ENCODE peak calls at places on chromosomes 5 and 9, in four cellular contexts. X is psoas muscle, O is cardiac muscle cell, W is heart right ventricle. F is an unnamed sample.

GRCh38 chr5:143629871-143630658 is 181.9 kb upstream of the HMHB1 start:
- DNase-seq in X (no peak), O (peak; percentile 41), W (no peak), F (no peak)

GRCh38 chr5:96920956-96921355 is 14.9 kb upstream of the LNPEP start:
- DNase-seq in X (no peak), O (no peak), W (no peak), F (no peak)

GRCh38 chr5:144951001-144951400 is 780.3 kb downstream of the KCTD16 start:
- DNase-seq in X (no peak), O (no peak), W (no peak), F (no peak)

GRCh38 chr9:96619491-96620154 is at the start of gene CDC14B:
- DNase-seq in X (peak; percentile 79), O (peak; percentile 95), W (peak; percentile 89), F (peak; percentile 94)

GRCh38 chr5:60978968-60979367 is 34.0 kb downstream of the NDUFAF2 start:
- DNase-seq in X (no peak), O (no peak), W (no peak), F (no peak)

GRCh38 chr5:180291234-180291940 is 496 bp downstream of the MAPK9 start:
- DNase-seq in X (no peak), O (no peak), W (no peak), F (peak; percentile 56)

GRCh38 chr9:130768265-130768664 is 66.8 kb upstream of the ABL1 start:
- DNase-seq in X (no peak), O (peak; percentile 57), W (no peak), F (no peak)

GRCh38 chr9:116365056-116365471 is 211.5 kb downstream of the PAPPA start:
- DNase-seq in X (peak; percentile 78), O (peak; percentile 85), W (peak; percentile 73), F (peak; percentile 55)

GRCh38 chr9:136488247-136489214 is 5.7 kb upstream of the SEC16A start:
- DNase-seq in X (peak; percentile 86), O (peak; percentile 44), W (peak; percentile 69), F (peak; percentile 64)

GRCh38 chr5:135365281-135365680 is 33.8 kb downstream of the MACROH2A1 start:
- DNase-seq in X (no peak), O (no peak), W (no peak), F (no peak)

GRCh38 chr5:94693845-94694370 is 75.4 kb downstream of the SLF1 start:
- DNase-seq in X (no peak), O (no peak), W (no peak), F (no peak)

GRCh38 chr9:116153765-116154333 is at the start of gene PAPPA:
- DNase-seq in X (no peak), O (peak; percentile 41), W (no peak), F (peak; percentile 64)

GRCh38 chr5:142014911-142015584 is 2.2 kb upstream of the GNPDA1 start:
- DNase-seq in X (no peak), O (peak; percentile 64), W (peak; percentile 30), F (no peak)

GRCh38 chr5:81171769-81172168 is 61.4 kb upstream of the CKMT2 start:
- DNase-seq in X (no peak), O (no peak), W (no peak), F (no peak)

GRCh38 chr9:92773810-92774209 is 9.2 kb upstream of the BICD2 start:
- DNase-seq in X (no peak), O (no peak), W (no peak), F (no peak)

GRCh38 chr9:36991516-36992134 is 42.4 kb downstream of the PAX5 start:
- DNase-seq in X (no peak), O (peak; percentile 47), W (no peak), F (no peak)

GRCh38 chr5:60183881-60184280 is 290.4 kb upstream of the PDE4D start:
- DNase-seq in X (no peak), O (no peak), W (no peak), F (no peak)

GRCh38 chr9:68416891-68417570 is 60.6 kb downstream of the PGM5 start:
- DNase-seq in X (no peak), O (peak; percentile 8), W (no peak), F (no peak)

GRCh38 chr9:122370303-122370702 is 521 bp upstream of the PTGS1 start:
- DNase-seq in X (no peak), O (no peak), W (no peak), F (no peak)

GRCh38 chr9:131905144-131905543 is 165.3 kb upstream of the RAPGEF1 start:
- DNase-seq in X (no peak), O (no peak), W (no peak), F (no peak)

GRCh38 chr5:125411163-125412050 is 665.0 kb upstream of the ZNF608 start:
- DNase-seq in X (no peak), O (peak; percentile 75), W (peak; percentile 29), F (peak; percentile 44)

GRCh38 chr9:114180701-114181582 is 25.6 kb downstream of the COL27A1 start:
- DNase-seq in X (no peak), O (peak; percentile 83), W (peak; percentile 47), F (peak; percentile 62)

GRCh38 chr9:91546574-91546973 is 122.9 kb upstream of the NFIL3 start:
- DNase-seq in X (no peak), O (no peak), W (no peak), F (no peak)

GRCh38 chr5:149464796-149465489 is 85.9 kb upstream of the IL17B start:
- DNase-seq in X (peak; percentile 70), O (peak; percentile 72), W (peak; percentile 52), F (peak; percentile 63)

GRCh38 chr9:89701221-89701798 is 96.5 kb downstream of the GADD45G start:
- DNase-seq in X (no peak), O (no peak), W (peak; percentile 20), F (no peak)

GRCh38 chr9:133545494-133546286 is 11.2 kb downstream of the ADAMTSL2 start:
- DNase-seq in X (peak; percentile 66), O (peak; percentile 59), W (peak; percentile 45), F (no peak)

GRCh38 chr9:78533500-78533899 is 236.6 kb downstream of the PSAT1 start:
- DNase-seq in X (no peak), O (no peak), W (no peak), F (no peak)

GRCh38 chr5:153960269-153961215 is 78.2 kb downstream of the FAM114A2 start:
- DNase-seq in X (no peak), O (peak; percentile 14), W (no peak), F (no peak)

GRCh38 chr9:16442622-16443021 is 427.8 kb downstream of the BNC2 start:
- DNase-seq in X (peak; percentile 54), O (peak; percentile 80), W (no peak), F (no peak)

GRCh38 chr5:162096448-162096847 is 28.9 kb downstream of the GABRG2 start:
- DNase-seq in X (no peak), O (no peak), W (no peak), F (no peak)

GRCh38 chr5:154190652-154191304 is at the start of gene GALNT10:
- DNase-seq in X (peak; percentile 86), O (peak; percentile 84), W (peak; percentile 55), F (peak; percentile 74)

GRCh38 chr5:180323929-180324632 is 29.1 kb downstream of the GFPT2 start:
- DNase-seq in X (no peak), O (peak; percentile 38), W (no peak), F (peak; percentile 34)

GRCh38 chr5:5141011-5141599 is 975 bp downstream of the ADAMTS16 start:
- DNase-seq in X (no peak), O (no peak), W (no peak), F (no peak)

GRCh38 chr9:130213898-130214761 is 41.9 kb downstream of the NCS1 start:
- DNase-seq in X (no peak), O (peak; percentile 40), W (no peak), F (no peak)

GRCh38 chr5:72063219-72063819 is 44.0 kb upstream of the MAP1B start:
- DNase-seq in X (no peak), O (peak; percentile 56), W (no peak), F (no peak)

GRCh38 chr9:13078164-13078563 is 201.3 kb downstream of the MPDZ start:
- DNase-seq in X (no peak), O (peak; percentile 21), W (no peak), F (no peak)

DNA sequence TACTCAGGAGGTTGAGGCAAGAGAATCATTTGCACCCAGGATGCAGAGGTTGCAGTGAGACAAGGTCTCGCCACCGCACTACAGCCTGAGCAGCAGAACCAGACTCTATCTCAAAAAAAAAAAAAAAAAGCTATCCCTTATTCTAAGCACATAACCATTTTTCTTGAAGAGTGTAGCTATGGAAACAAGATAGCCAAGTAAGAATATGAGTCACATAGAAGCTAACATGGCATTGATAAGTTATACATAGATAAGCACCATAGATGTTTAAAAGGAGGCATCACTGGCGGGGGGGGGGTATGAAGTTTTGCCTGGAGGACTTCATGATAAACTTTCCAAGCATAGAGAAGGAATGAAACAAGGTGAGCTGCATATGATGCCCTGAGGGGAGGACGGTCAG is 26.0 kb downstream of the CHSY3 start:
- DNase-seq in X (no peak), O (peak; percentile 23), W (no peak), F (no peak)
- H3K4me3 ChIP-seq in X (no peak overlapping the region), O (no peak overlapping the region), W (no peak overlapping the region), F (no peak overlapping the region)

DNA sequence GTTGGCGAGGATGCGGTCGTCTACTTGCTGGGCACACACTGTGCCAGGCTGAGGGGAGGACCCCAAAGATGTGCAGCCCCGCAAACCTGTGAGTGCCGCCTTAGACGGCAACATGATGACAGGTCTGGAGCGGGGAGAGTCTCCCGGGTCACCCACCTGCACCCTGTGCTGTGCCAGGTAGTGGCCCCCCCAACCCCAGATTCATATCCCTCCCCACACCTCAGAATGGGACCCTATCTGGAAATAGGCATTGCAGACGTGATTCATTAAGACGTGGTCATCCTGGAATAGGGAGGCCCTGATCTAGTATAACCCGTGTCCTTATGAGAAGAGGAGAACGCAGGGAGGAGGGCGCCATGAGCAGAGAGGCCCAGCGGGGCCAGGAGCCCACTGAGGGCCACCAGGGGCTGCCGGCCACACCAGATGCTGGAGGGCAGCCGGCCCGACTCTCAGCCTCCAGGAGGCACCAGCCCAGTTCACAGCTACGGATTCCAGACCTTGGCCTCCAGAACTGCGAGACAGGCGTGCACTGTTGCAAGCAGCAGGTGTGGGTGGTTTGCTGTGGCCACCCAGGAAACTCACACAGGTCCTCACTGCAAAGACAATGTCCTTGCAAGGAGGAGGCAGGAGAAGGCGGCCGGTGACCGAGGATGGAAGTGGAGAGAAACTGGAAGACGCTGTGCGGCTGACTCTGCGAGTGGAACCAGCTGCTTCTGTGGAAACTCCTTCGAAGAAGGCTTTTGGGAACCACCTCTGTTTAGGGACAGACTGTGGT is 131.9 kb upstream of the LPCAT1 start:
- DNase-seq in X (peak; percentile 32), O (no peak), W (no peak), F (no peak)
- H3K27me3 ChIP-seq in X (no peaks in the 10 kb centered on the region), O (peaks cover 28% of the 10 kb centered on the region), W (peaks cover 86% of the 10 kb centered on the region), F (no peaks in the 10 kb centered on the region)

DNA sequence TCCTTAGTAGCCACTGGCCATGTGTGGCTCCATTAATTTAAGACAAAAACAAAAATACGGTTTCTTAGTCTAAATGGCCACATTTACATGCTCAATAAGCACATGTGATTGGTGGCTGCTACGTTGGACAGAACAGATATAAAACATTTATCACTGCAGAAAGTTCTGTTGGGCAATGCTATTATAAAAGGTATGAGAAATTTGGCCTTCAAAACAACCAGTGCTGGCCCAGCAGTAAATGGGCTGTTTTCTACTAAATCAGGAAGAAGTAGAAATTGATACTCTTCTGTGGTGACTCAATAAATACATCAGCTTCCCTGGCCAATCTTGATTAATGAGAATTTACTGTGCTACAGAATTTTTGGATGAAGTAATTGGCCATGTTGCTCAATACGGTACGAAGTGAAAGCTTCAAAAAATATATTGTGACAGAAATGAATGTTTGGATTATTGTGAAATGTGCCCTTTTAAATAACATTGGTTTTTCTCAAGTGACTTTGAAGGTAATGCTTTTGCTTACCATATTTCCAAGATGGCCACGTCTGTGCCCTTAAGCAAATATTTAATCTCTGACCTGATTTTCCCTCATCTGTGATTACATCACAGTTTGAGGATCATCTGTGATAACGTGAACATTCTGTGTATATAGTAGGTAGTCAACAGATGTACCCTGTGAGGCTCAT is 4.2 kb downstream of the DNAJA1 start:
- DNase-seq in X (no peak), O (peak; percentile 79), W (no peak), F (no peak)
- H3K4me3 ChIP-seq in X (no peak overlapping the region), O (no peak overlapping the region), W (no peak overlapping the region), F (no peak overlapping the region)

GRCh38 chr9:134932656-134933055 is 14.9 kb upstream of the FCN1 start:
- DNase-seq in X (no peak), O (no peak), W (no peak), F (no peak)
- H3K27me3 ChIP-seq in X (no peaks in the 10 kb centered on the region), O (no peaks in the 10 kb centered on the region), W (peaks cover 31% of the 10 kb centered on the region), F (no peaks in the 10 kb centered on the region)